ENCODE peak calls at places on chromosomes 6 and 20, in six cellular contexts. F, Z, T, Y, X and M are unnamed samples.

GRCh38 chr6:41970436-41970846 is 28.8 kb upstream of the CCND3 start:
- DNase-seq in F (no peak), Y (no peak), X (no peak), Z (peak; percentile 58), T (peak; percentile 73), M (no peak)

GRCh38 chr6:130018830-130019795 is 732 bp downstream of the L3MBTL3 start:
- DNase-seq in T (no peak), Y (no peak), Z (peak; percentile 64), X (no peak), F (no peak), M (no peak)

GRCh38 chr6:152401978-152402377 is 235.2 kb downstream of the SYNE1 start:
- DNase-seq in Y (no peak), T (no peak), Z (no peak), X (no peak), F (no peak), M (peak; percentile 85)

GRCh38 chr6:160431231-160431630 is 83.1 kb downstream of the SLC22A3 start:
- DNase-seq in Y (no peak), F (peak; percentile 97), X (peak; percentile 82), Z (peak; percentile 63), T (no peak), M (no peak)

GRCh38 chr20:11624704-11625103 is 293.0 kb upstream of the BTBD3 start:
- DNase-seq in F (no peak), Z (no peak), Y (no peak), X (no peak), T (no peak), M (no peak)

GRCh38 chr6:131017962-131018361 is 45.1 kb downstream of the EPB41L2 start:
- DNase-seq in Z (no peak), X (no peak), F (no peak), T (no peak), Y (no peak), M (no peak)

GRCh38 chr6:91462236-91462635 is 875.4 kb upstream of the MAP3K7 start:
- DNase-seq in F (no peak), T (no peak), X (peak; percentile 33), Y (no peak), Z (no peak), M (no peak)

GRCh38 chr20:29878281-29878741 is 1379.2 kb upstream of the DEFB115 start:
- DNase-seq in Y (no peak), T (peak; percentile 73), Z (peak; percentile 55), X (no peak), F (no peak), M (no peak)

GRCh38 chr6:148343028-148343374 is 363 bp downstream of the SASH1 start:
- DNase-seq in X (no peak), Y (no peak), F (no peak), T (no peak), Z (peak; percentile 60), M (no peak)

GRCh38 chr6:83517500-83517899 is 5.2 kb downstream of the PRSS35 start:
- DNase-seq in F (no peak), X (no peak), Z (no peak), Y (no peak), T (no peak), M (no peak)

GRCh38 chr6:5610640-5611039 is 349.3 kb downstream of the FARS2 start:
- DNase-seq in Z (no peak), X (no peak), F (no peak), Y (no peak), T (no peak), M (no peak)

GRCh38 chr20:2749343-2749950 is 51.0 kb downstream of the CPXM1 start:
- DNase-seq in T (no peak), Z (no peak), F (no peak), Y (no peak), X (no peak), M (no peak)

GRCh38 chr20:8132632-8133587 is 844 bp downstream of the PLCB1 start:
- DNase-seq in X (no peak), T (peak; percentile 73), Z (peak; percentile 80), F (no peak), Y (no peak), M (no peak)

GRCh38 chr6:170096191-170096802 is 194.6 kb downstream of the DLL1 start:
- DNase-seq in Z (peak; percentile 26), T (peak; percentile 46), Y (no peak), F (no peak), X (no peak), M (no peak)

GRCh38 chr20:21623074-21623780 is 82.2 kb upstream of the PAX1 start:
- DNase-seq in F (no peak), Y (no peak), Z (no peak), X (no peak), T (no peak), M (no peak)

GRCh38 chr6:137847748-137848147 is 19.3 kb upstream of the TNFAIP3 start:
- DNase-seq in F (no peak), T (no peak), Z (no peak), X (no peak), Y (no peak), M (no peak)

GRCh38 chr6:57207141-57207540 is 15.0 kb downstream of the RAB23 start:
- DNase-seq in Z (no peak), Y (no peak), T (no peak), F (no peak), X (no peak), M (peak; percentile 39)

GRCh38 chr20:19275630-19276071 is 63.2 kb downstream of the SLC24A3 start:
- DNase-seq in Z (peak; percentile 73), Y (no peak), T (peak; percentile 70), X (no peak), F (no peak), M (no peak)

GRCh38 chr6:18432180-18432579 is 45.0 kb downstream of the RNF144B start:
- DNase-seq in F (no peak), Y (no peak), T (no peak), X (peak; percentile 27), Z (no peak), M (peak; percentile 92)

DNA sequence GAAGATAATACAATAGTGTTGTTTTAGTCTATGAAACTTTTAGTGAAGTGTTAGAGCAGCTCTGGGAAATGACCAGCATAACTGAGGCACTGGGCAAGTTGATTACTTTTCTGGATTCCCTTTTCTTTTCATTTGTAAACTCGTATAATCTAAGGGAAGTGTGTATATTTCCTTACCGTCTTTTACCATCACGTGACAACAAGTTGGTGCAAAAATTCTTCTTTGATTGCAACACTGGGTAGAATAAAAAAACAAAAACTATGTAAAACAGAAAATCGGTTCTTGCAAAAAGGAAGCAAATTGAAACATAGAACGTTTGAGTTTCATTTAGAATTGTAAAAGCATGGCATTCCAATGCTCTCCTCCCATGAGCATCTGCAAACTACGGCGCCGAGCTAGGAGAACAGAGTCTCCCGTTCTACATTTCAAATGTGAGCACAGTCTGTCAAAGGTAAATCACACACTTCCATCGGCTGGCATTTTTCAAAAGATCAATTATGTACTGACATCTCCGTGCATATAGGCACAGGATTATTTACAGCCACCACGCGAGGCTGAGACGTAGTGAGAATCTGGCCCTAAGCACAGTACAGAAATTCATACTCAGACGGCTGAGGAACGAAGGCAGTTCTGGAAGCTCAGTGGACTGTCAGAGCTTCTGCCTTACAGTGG is 314.0 kb downstream of the BMP7 start:
- DNase-seq in X (no peak), Y (no peak), F (no peak), Z (no peak), T (no peak), M (no peak)
- H3K4me3 ChIP-seq in X (no peak overlapping the region), Y (no peak overlapping the region), F (no peak overlapping the region), Z (no peak overlapping the region), T (no peak overlapping the region), M (no peak overlapping the region)

DNA sequence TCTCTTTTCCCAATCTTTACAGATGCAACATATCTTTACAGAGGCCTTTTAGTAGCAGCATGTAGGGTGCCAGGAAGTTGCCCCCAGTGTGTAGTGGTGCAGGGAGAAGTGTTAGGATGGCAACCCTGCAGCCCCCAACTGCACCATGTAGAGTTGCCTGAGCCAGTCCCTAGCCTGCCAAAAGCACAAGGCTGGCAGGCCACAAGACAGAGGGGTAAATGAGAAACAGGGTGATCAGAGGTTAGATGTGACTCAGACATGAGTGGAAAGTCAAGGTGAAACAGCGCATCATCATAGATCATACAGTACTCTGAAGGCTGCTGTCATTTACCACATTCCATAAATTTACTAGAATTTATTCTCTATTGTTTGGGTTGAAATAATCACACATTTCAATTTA is 467.5 kb downstream of the PRKN start:
- DNase-seq in Z (no peak), F (no peak), X (no peak), T (no peak), Y (no peak), M (no peak)
- TF ChIP-seq CTCF in Z (no peak), F (no peak), X (no peak), T (no peak), Y (no peak), M (no peak)

GRCh38 chr6:144341831-144342527 is 56.8 kb downstream of the UTRN start:
- DNase-seq in F (no peak), Y (no peak), X (no peak), Z (no peak), T (no peak), M (no peak)

GRCh38 chr6:144345451-144345850 is 60.3 kb downstream of the UTRN start:
- DNase-seq in Z (no peak), Y (no peak), T (no peak), X (no peak), F (no peak), M (no peak)

GRCh38 chr6:144343736-144344428 is 58.7 kb downstream of the UTRN start:
- DNase-seq in F (no peak), T (no peak), Z (no peak), Y (peak; percentile 69), X (no peak), M (no peak)

GRCh38 chr6:144346719-144347446 is 61.7 kb downstream of the UTRN start:
- DNase-seq in Y (no peak), X (peak; percentile 24), T (no peak), F (no peak), Z (no peak), M (no peak)

DNA sequence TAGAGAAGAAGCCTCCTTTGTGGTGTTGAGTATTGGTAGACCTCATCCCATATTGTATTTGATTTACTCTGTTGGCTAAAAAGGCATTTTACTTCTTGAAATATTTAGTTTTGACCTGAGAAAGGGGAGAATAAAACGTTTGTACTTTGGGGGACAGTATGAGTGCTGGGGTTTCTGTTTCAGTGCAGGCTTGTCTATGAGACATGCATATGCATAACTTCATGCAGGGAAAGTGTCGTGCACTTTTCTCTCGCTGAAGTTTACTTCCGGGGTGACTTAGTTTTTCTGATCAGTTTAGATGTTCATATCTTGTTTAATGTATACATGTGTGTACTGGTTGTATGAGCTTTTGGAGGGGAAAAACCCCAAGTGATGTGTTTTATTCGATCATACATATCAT is 59.5 kb downstream of the UTRN start:
- DNase-seq in X (no peak), Z (no peak), Y (no peak), F (no peak), T (no peak), M (no peak)
- H3K4me3 ChIP-seq in X (no peak overlapping the region), Z (peak overlapping the region; percentile 48), Y (peak overlapping the region; percentile 82), F (no peak overlapping the region), T (peak overlapping the region; percentile 25), M (no peak overlapping the region)

DNA sequence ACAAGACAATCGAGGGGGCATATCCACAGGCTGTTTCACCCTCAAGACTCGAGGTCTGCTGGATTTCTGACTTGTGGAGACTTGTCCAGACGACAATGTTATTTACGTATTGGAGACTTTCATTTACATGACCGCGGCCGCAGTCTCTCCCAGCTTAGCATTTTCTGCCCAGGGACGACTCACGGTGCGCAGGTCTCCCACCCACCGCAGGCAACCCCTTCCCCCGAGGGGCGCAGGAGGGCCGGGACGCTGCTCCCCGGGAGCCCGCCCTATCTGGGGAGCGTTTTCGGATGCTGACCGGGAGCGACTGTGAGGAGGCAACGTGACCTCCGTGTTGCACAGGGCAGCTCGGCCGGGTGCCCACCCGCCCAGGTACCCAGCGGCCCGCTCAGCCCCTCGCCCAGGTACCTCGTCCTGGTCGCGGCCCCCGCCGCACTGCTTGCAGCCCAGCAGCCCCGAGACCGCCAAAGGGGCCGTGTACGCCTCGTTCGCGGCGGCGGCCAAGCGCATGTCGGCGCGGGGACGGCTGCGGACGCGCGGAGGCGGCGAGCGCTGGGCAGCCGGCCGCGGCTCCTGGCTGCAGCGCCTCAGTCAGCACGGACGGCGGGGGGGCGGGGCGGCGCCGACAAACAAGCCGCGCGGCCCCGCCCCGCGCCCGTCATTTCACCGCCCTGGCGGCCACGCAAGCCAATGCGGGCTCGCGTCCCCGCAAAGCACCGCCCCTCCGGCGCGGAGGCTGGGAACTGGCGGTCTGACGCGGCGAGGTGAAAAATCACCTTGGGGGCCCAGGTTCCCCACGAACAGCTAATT is 85.5 kb downstream of the SESN1 start:
- DNase-seq in T (peak; percentile 98), X (peak; percentile 48), Y (peak; percentile 13), Z (peak; percentile 97), F (peak; percentile 38), M (no peak)
- TF ChIP-seq CTCF in T (peak; percentile 19), X (no peak), Y (no peak), Z (peak; percentile 15), F (no peak), M (no peak)